ENCODE peak calls at places on chromosomes 4 and X, in ten cellular contexts. R is endothelial cell of umbilical vein; L is NCI-H146; V is NCI-H187 treated with DMSO at 0.1 percent for 48 hours; Z is B cell; H is AG08395; D is NCI-H1092 treated with DMSO at 0.1 percent for 48 hours; M is naive thymus-derived CD4-positive, alpha-beta T cell; K is astrocyte of the spinal cord; J is activated CD8-positive, alpha-beta T cell treated with anti-CD3 and anti-CD28 coated beads for 36 hours. B is an unnamed sample.

GRCh38 chr4:143667461-143667860 is 33.0 kb downstream of the FREM3 start:
- DNase-seq in R (peak; percentile 96), L (no peak), V (no peak), Z (no peak), H (peak; percentile 43), D (no peak), M (no peak), K (peak; percentile 19), J (no peak), B (peak; percentile 94)

GRCh38 chrX:110103344-110103743 is 100.4 kb downstream of the TMEM164 start:
- DNase-seq in R (no peak), L (no peak), V (no peak), Z (no peak), H (no peak), D (no peak), M (no peak), K (no peak), J (no peak), B (no peak)

GRCh38 chr4:10109995-10110670 is 6.5 kb downstream of the WDR1 start:
- DNase-seq in R (no peak), L (no peak), V (no peak), Z (peak; percentile 8), H (no peak), D (no peak), M (no peak), K (no peak), J (no peak), B (no peak)

GRCh38 chr4:111792592-111792991 is 352.7 kb upstream of the FAM241A start:
- DNase-seq in R (no peak), L (no peak), V (no peak), Z (no peak), H (no peak), D (no peak), M (no peak), K (no peak), J (no peak), B (no peak)

GRCh38 chrX:27186671-27187070 is 276.5 kb downstream of the PPP4R3C start:
- DNase-seq in R (peak; percentile 28), L (peak; percentile 13), V (no peak), Z (no peak), H (peak; percentile 8), D (peak; percentile 19), M (no peak), K (peak; percentile 24), J (peak; percentile 24), B (peak; percentile 45)

GRCh38 chr4:85147481-85148076 is 181.1 kb upstream of the WDFY3 start:
- DNase-seq in R (peak; percentile 66), L (peak; percentile 18), V (peak; percentile 60), Z (peak; percentile 51), H (peak; percentile 58), D (peak; percentile 85), M (no peak), K (peak; percentile 73), J (peak; percentile 30), B (peak; percentile 29)

GRCh38 chr4:153267013-153267412 is 62.8 kb downstream of the TRIM2 start:
- DNase-seq in R (peak; percentile 65), L (no peak), V (no peak), Z (no peak), H (no peak), D (no peak), M (no peak), K (peak; percentile 62), J (no peak), B (peak; percentile 69)

GRCh38 chrX:153818571-153819397 is 11.6 kb downstream of the PDZD4 start:
- DNase-seq in R (peak; percentile 23), L (peak; percentile 50), V (no peak), Z (peak; percentile 88), H (peak; percentile 56), D (peak; percentile 66), M (peak; percentile 71), K (no peak), J (peak; percentile 48), B (peak; percentile 12)

GRCh38 chr4:154822775-154823174 is 41.7 kb downstream of the RBM46 start:
- DNase-seq in R (no peak), L (no peak), V (no peak), Z (no peak), H (peak; percentile 34), D (no peak), M (no peak), K (peak; percentile 74), J (no peak), B (no peak)

GRCh38 chrX:120305531-120306145 is 5.6 kb downstream of the TMEM255A start:
- DNase-seq in R (no peak), L (no peak), V (no peak), Z (no peak), H (peak; percentile 8), D (no peak), M (no peak), K (peak; percentile 4), J (no peak), B (no peak)

GRCh38 chrX:2466876-2467656 is 33.7 kb downstream of the DHRSX start:
- DNase-seq in R (no peak), L (no peak), V (no peak), Z (no peak), H (no peak), D (no peak), M (no peak), K (no peak), J (no peak), B (no peak)

GRCh38 chr4:16843831-16844508 is 54.5 kb downstream of the LDB2 start:
- DNase-seq in R (peak; percentile 20), L (no peak), V (no peak), Z (no peak), H (peak; percentile 79), D (no peak), M (no peak), K (peak; percentile 75), J (no peak), B (no peak)

GRCh38 chr4:177227636-177228035 is 82.0 kb upstream of the NEIL3 start:
- DNase-seq in R (no peak), L (no peak), V (no peak), Z (no peak), H (no peak), D (no peak), M (no peak), K (no peak), J (no peak), B (no peak)

GRCh38 chr4:152478456-152479237 is 57.2 kb downstream of the FBXW7 start:
- DNase-seq in R (no peak), L (no peak), V (no peak), Z (no peak), H (no peak), D (no peak), M (no peak), K (no peak), J (no peak), B (no peak)

GRCh38 chr4:100372432-100372831 is 145.4 kb downstream of the EMCN start:
- DNase-seq in R (no peak), L (no peak), V (no peak), Z (no peak), H (no peak), D (peak; percentile 2), M (no peak), K (no peak), J (peak; percentile 19), B (no peak)

GRCh38 chr4:142567199-142567598 is 278.9 kb downstream of the INPP4B start:
- DNase-seq in R (no peak), L (no peak), V (no peak), Z (no peak), H (no peak), D (no peak), M (peak; percentile 49), K (no peak), J (peak; percentile 38), B (no peak)

GRCh38 chr4:83503974-83504373 is 19.1 kb upstream of the ABRAXAS1 start:
- DNase-seq in R (no peak), L (no peak), V (no peak), Z (no peak), H (no peak), D (no peak), M (no peak), K (no peak), J (peak; percentile 30), B (no peak)

GRCh38 chr4:4430492-4431195 is 43.7 kb downstream of the NSG1 start:
- DNase-seq in R (peak; percentile 50), L (peak; percentile 52), V (no peak), Z (no peak), H (peak; percentile 96), D (peak; percentile 61), M (no peak), K (peak; percentile 62), J (peak; percentile 80), B (peak; percentile 58)

GRCh38 chrX:120794525-120794975 is 81.1 kb downstream of the CT47B1 start:
- DNase-seq in R (peak; percentile 67), L (no peak), V (no peak), Z (no peak), H (no peak), D (no peak), M (no peak), K (peak; percentile 15), J (no peak), B (no peak)

GRCh38 chrX:63750846-63751245 is 34.2 kb downstream of the ARHGEF9 start:
- DNase-seq in R (no peak), L (no peak), V (no peak), Z (no peak), H (no peak), D (no peak), M (no peak), K (no peak), J (no peak), B (no peak)

GRCh38 chrX:115642895-115643530 is 82.0 kb downstream of the PLS3 start:
- DNase-seq in R (peak; percentile 69), L (peak; percentile 3), V (peak; percentile 5), Z (no peak), H (peak; percentile 57), D (peak; percentile 42), M (peak; percentile 21), K (peak; percentile 84), J (peak; percentile 49), B (peak; percentile 51)

GRCh38 chrX:28888421-28888820 is 301.2 kb downstream of the IL1RAPL1 start:
- DNase-seq in R (no peak), L (no peak), V (no peak), Z (no peak), H (no peak), D (no peak), M (no peak), K (peak; percentile 29), J (no peak), B (no peak)

GRCh38 chr4:113784497-113785254 is 23.1 kb upstream of the CAMK2D start:
- DNase-seq in R (peak; percentile 96), L (no peak), V (no peak), Z (no peak), H (peak; percentile 84), D (no peak), M (no peak), K (peak; percentile 98), J (no peak), B (peak; percentile 69)

GRCh38 chr4:180768610-180769009 is 1474.6 kb upstream of the TENM3 start:
- DNase-seq in R (no peak), L (no peak), V (no peak), Z (no peak), H (no peak), D (no peak), M (no peak), K (no peak), J (no peak), B (no peak)

GRCh38 chr4:126762651-126763247 is 870.0 kb upstream of the INTU start:
- DNase-seq in R (no peak), L (no peak), V (no peak), Z (no peak), H (no peak), D (no peak), M (no peak), K (no peak), J (no peak), B (no peak)

GRCh38 chr4:40719008-40719623 is 30.6 kb upstream of the NSUN7 start:
- DNase-seq in R (peak; percentile 26), L (peak; percentile 68), V (peak; percentile 27), Z (no peak), H (peak; percentile 45), D (peak; percentile 83), M (no peak), K (peak; percentile 56), J (no peak), B (peak; percentile 38)

GRCh38 chr4:10075158-10075863 is 41.3 kb downstream of the WDR1 start:
- DNase-seq in R (no peak), L (no peak), V (no peak), Z (no peak), H (no peak), D (no peak), M (no peak), K (no peak), J (no peak), B (no peak)